ENCODE peak calls at places on chromosomes 6 and 20, in five cellular contexts. K is NCI-H774, F is activated T-helper 1 cell treated with Interleukin-2 at 50 U/mL for 16 hours, Q is Right ventricle myocardium superior, J is GM23248. M is an unnamed sample.

GRCh38 chr6:154298297-154298696 is 58.3 kb downstream of the IPCEF1 start:
- DNase-seq in J (peak), F (no peak), Q (no peak), K (peak), M (no peak)

GRCh38 chr6:130136803-130137202 is 85.9 kb downstream of the SAMD3 start:
- DNase-seq in F (no peak), J (no peak), K (no peak), Q (no peak), M (no peak)

GRCh38 chr20:3933126-3933684 is 44.0 kb downstream of the PANK2 start:
- DNase-seq in J (no peak), Q (no peak), K (no peak), F (no peak), M (no peak)

GRCh38 chr6:115896538-115897129 is 164.1 kb downstream of the FRK start:
- DNase-seq in F (no peak), K (peak), J (peak), Q (no peak), M (no peak)

GRCh38 chr6:14384175-14384949 is 266.8 kb downstream of the CD83 start:
- DNase-seq in Q (no peak), K (peak), F (no peak), J (no peak), M (no peak)

GRCh38 chr6:131660195-131660594 is 23.1 kb downstream of the ENPP3 start:
- DNase-seq in F (no peak), Q (no peak), K (no peak), J (peak), M (no peak)

GRCh38 chr6:26432622-26433021 is 7.7 kb upstream of the BTN3A3 start:
- DNase-seq in Q (no peak), F (no peak), J (peak), K (no peak), M (no peak)

GRCh38 chr6:81743649-81744048 is 8.8 kb downstream of the TENT5A start:
- DNase-seq in F (no peak), K (no peak), J (peak), Q (no peak), M (no peak)

GRCh38 chr6:142408409-142408808 is 106.6 kb downstream of the ADGRG6 start:
- DNase-seq in J (peak), Q (no peak), F (no peak), K (no peak), M (no peak)

GRCh38 chr6:1952726-1953360 is 292.6 kb downstream of the GMDS start:
- DNase-seq in K (no peak), J (peak), Q (no peak), F (no peak), M (no peak)

GRCh38 chr6:32879691-32880090 is 25.7 kb downstream of the PSMB9 start:
- DNase-seq in K (no peak), Q (no peak), F (no peak), J (no peak), M (no peak)

GRCh38 chr20:59971428-59971827 is 13.2 kb downstream of the CDH26 start:
- DNase-seq in Q (no peak), F (no peak), J (no peak), K (no peak), M (no peak)